ENCODE peak calls at places on chromosomes 12 and 14, in six cellular contexts. L is right lobe of liver, G is stomach, Z is gastrocnemius medialis, Y is hepatocyte, X is uterus. I is an unnamed sample. For H3K4me1, the result is how much of the 10 kb centered on the place peaks cover.

GRCh38 chr12:47717443-47718193 is 7.7 kb downstream of the ENDOU start:
- DNase-seq in Y (peak), G (peak), L (peak), X (peak), Z (peak), I (peak)

GRCh38 chr14:78153069-78153351 is 17.2 kb upstream of the NRXN3 start:
- DNase-seq in Z (no peak), L (no peak), Y (no peak), X (no peak), G (no peak), I (no peak)

GRCh38 chr14:90491221-90491867 is 94.5 kb downstream of the CALM1 start:
- DNase-seq in Y (peak), X (peak), Z (no peak), G (no peak), L (peak), I (no peak)

GRCh38 chr12:42759622-42760273 is 170.2 kb upstream of the PRICKLE1 start:
- DNase-seq in Y (peak), Z (peak), X (peak), G (peak), L (no peak), I (no peak)

GRCh38 chr12:30796508-30796780 is 41.7 kb upstream of the CAPRIN2 start:
- DNase-seq in X (no peak), Z (peak), L (no peak), Y (peak), G (no peak), I (peak)

GRCh38 chr12:63020269-63020668 is 85.3 kb upstream of the PPM1H start:
- DNase-seq in X (no peak), L (no peak), Z (no peak), G (no peak), Y (no peak), I (no peak)

GRCh38 chr12:27940756-27941402 is 31.7 kb downstream of the PTHLH start:
- DNase-seq in Y (peak), L (peak), X (peak), G (peak), Z (peak), I (peak)

GRCh38 chr14:24426912-24427536 is 2.4 kb downstream of the CBLN3 start:
- DNase-seq in G (peak), X (peak), L (peak), Y (peak), Z (no peak), I (no peak)

GRCh38 chr14:59358105-59358504 is 107.1 kb downstream of the GPR135 start:
- DNase-seq in Y (peak), L (peak), Z (peak), X (peak), G (no peak), I (no peak)

GRCh38 chr12:63037721-63038120 is 102.8 kb upstream of the PPM1H start:
- DNase-seq in X (no peak), G (no peak), Y (no peak), Z (no peak), L (no peak), I (no peak)

GRCh38 chr14:59354666-59355065 is 110.5 kb downstream of the GPR135 start:
- DNase-seq in Y (no peak), L (no peak), X (no peak), G (no peak), Z (no peak), I (no peak)

GRCh38 chr14:92861856-92862807 is 60.8 kb upstream of the CHGA start:
- DNase-seq in X (no peak), Y (no peak), Z (no peak), L (no peak), G (no peak), I (no peak)

GRCh38 chr12:51593539-51593938 is 2.5 kb downstream of the SCN8A start:
- DNase-seq in Z (no peak), L (no peak), Y (peak), G (no peak), X (no peak), I (no peak)

GRCh38 chr12:19165446-19165845 is 35.9 kb downstream of the PLEKHA5 start:
- DNase-seq in X (no peak), L (no peak), Y (peak), Z (no peak), G (no peak), I (no peak)

GRCh38 chr14:70885343-70886014 is 21.8 kb upstream of the PCNX1 start:
- DNase-seq in G (no peak), Z (no peak), Y (no peak), X (no peak), L (no peak), I (no peak)

GRCh38 chr14:58717821-58718220 is 80.1 kb downstream of the DACT1 start:
- DNase-seq in Y (no peak), G (no peak), X (no peak), Z (no peak), L (no peak), I (no peak)

GRCh38 chr12:108187831-108188230 is 58.7 kb downstream of the WSCD2 start:
- DNase-seq in Y (no peak), Z (no peak), X (no peak), G (no peak), L (no peak), I (no peak)

GRCh38 chr14:72883963-72884362 is 9.9 kb downstream of the DPF3 start:
- DNase-seq in Y (no peak), G (no peak), Z (no peak), X (no peak), L (no peak), I (no peak)

GRCh38 chr12:23543767-23544166 is 405.7 kb downstream of the SOX5 start:
- DNase-seq in L (no peak), X (no peak), G (no peak), Y (no peak), Z (no peak), I (no peak)

GRCh38 chr12:94053676-94054075 is 94.7 kb upstream of the PLXNC1 start:
- DNase-seq in L (no peak), X (no peak), G (no peak), Z (no peak), Y (peak), I (peak)

GRCh38 chr12:1857821-1858220 is 37.5 kb downstream of the LRTM2 start:
- DNase-seq in G (no peak), Z (no peak), Y (no peak), X (no peak), L (no peak), I (peak)

GRCh38 chr12:52914722-52915121 is 9.8 kb upstream of the KRT8 start:
- DNase-seq in X (no peak), L (no peak), Y (no peak), Z (no peak), G (no peak), I (no peak)

GRCh38 chr14:53663709-53664108 is 292.9 kb downstream of the BMP4 start:
- DNase-seq in Z (peak), Y (peak), X (no peak), G (no peak), L (peak), I (peak)

GRCh38 chr12:13164859-13165577 is 31.5 kb upstream of the EMP1 start:
- DNase-seq in L (no peak), G (no peak), Z (no peak), Y (no peak), X (no peak), I (no peak)

GRCh38 chr14:58711382-58711781 is 73.6 kb downstream of the DACT1 start:
- DNase-seq in G (no peak), Y (no peak), L (no peak), X (no peak), Z (no peak), I (no peak)

GRCh38 chr12:121793501-121793835 is at the start of gene RHOF:
- DNase-seq in L (peak), Y (peak), X (no peak), Z (no peak), G (peak), I (peak)

GRCh38 chr12:102425109-102426009 is 55.0 kb downstream of the IGF1 start:
- DNase-seq in X (peak), L (no peak), Y (no peak), Z (peak), G (no peak), I (no peak)

GRCh38 chr14:68785817-68786490 is 6.9 kb downstream of the ZFP36L1 start:
- DNase-seq in Y (peak), Z (no peak), L (no peak), G (peak), X (peak), I (no peak)

GRCh38 chr14:72743626-72744025 is 150.3 kb downstream of the DPF3 start:
- DNase-seq in Z (no peak), G (peak), X (no peak), Y (no peak), L (no peak), I (no peak)

GRCh38 chr12:48899651-48900050 is 25.6 kb downstream of the FKBP11 start:
- DNase-seq in L (no peak), Y (no peak), Z (no peak), X (no peak), G (no peak), I (no peak)

GRCh38 chr14:77243853-77244252 is 27.2 kb downstream of the NGB start:
- DNase-seq in L (no peak), Z (no peak), X (no peak), G (no peak), Y (no peak), I (peak)

GRCh38 chr14:72521045-72521444 is 372.9 kb downstream of the DPF3 start:
- DNase-seq in L (no peak), Y (no peak), G (no peak), X (no peak), Z (no peak), I (no peak)

GRCh38 chr12:89236237-89236636 is 116.1 kb downstream of the DUSP6 start:
- DNase-seq in Z (no peak), L (no peak), G (no peak), X (no peak), Y (no peak), I (no peak)
- H3K27ac ChIP-seq in Z (no peak), L (no peak), G (no peak), X (no peak), Y (no peak), I (no peak)

DNA sequence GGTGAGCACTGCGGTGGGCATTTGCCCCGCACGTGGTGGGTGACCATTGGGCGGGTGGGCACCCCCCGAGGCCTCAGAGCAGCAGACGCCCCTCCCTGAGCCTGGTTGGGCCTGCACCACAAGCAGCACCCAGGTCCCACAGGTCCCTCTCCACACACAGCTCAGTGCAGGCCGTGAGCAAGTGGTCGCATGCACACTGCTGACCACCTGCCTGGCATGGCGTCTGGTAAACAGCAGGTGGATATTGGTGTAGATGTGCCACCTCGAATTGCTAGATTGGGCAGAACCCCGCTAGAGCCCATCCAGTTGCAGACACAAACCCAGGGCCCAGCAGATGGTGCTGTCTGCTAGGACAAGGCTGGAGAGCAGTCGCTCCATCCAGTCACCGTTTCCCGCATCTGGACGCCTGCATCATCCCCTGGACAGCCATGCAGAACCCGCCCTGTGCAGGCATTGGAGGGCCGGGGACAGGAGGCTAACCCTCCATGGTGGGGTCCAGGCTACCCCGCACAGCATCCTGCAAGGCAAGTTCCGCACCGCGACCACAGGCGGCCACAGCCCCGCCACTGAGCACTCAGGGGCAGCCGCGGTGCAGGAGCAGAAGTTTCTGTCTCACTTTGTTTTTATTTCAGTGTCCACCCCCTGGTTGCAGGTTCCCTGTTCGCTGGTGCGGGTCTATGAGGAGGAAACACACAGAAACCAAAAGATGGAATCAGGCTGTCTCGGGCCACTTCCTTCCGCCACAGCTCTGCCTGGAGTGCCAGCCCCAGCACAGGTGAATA is 45.6 kb upstream of the RIMBP2 start:
- DNase-seq in G (no peak), Y (peak), L (peak), Z (no peak), X (no peak), I (peak)
- TF ChIP-seq CTCF in G (no peak), Y (peak), L (peak), Z (peak), X (peak), I (peak)

GRCh38 chr12:124392991-124393790 is 98.3 kb downstream of the RFLNA start:
- DNase-seq in Z (peak), G (peak), L (peak), X (peak), Y (peak), I (no peak)
- H3K4me1 ChIP-seq in Z (half or more), G (half or more), L (half or more), X (under half), Y (under half), I (under half)

DNA sequence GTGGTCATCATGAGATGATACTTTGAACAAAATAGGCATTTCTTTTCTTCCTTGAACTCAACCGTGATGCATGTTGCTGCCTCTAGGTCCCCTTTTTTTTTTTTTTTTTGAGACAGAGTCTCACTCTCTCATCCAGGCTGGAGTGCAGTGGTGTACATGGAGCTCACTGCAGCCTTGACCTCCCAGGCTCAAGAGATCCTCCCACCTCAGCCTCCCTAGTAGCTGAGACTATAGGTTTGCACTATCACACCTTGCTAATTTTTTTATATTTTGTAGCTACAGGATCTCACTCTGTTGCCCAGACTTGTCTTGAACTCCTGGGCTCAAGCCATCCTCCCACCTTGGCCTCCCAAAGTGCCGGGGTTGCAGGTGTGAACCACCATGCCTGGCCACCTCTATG is 20.6 kb downstream of the DIP2B start:
- DNase-seq in X (no peak), Z (no peak), L (no peak), Y (no peak), G (no peak), I (no peak)
- H3K27ac ChIP-seq in X (no peak), Z (no peak), L (peak), Y (peak), G (no peak), I (no peak)

DNA sequence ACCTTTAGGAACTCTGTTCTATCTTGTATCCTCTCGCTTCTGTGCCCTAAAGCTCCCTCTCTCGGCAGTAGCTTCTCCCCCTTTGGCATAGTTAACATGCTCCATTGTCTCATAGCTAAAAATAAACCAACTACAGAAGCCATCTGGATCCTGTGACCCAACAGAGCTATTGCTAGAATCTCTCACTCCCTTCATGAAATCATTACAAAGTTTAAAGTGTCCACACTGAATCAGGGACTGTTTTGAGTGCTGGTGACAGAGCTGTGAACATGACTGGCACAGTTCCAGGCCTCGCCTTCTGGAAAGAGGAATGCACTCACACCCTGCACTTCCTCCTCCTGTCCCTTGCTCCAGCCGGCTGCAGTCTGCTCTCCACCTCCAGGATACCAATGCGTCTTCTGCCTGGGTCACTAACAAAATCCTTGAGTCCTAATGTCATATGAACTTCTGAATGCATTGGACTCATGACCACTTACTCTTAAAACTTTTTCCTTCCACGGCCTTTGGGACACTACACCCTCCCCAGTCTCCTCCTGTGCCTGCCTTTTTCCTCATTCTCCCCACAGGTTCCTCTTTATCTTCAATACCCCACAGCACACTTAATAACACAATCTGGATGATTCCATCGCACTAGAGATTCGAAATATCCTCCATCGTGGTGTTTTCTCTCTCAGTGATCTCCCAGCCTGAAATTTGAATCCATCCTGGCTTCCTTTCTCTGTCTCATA is 13.2 kb downstream of the PLBD1 start:
- DNase-seq in Y (peak), X (peak), L (peak), Z (peak), G (peak), I (peak)
- TF ChIP-seq CTCF in Y (no peak), X (no peak), L (no peak), Z (no peak), G (no peak), I (no peak)

DNA sequence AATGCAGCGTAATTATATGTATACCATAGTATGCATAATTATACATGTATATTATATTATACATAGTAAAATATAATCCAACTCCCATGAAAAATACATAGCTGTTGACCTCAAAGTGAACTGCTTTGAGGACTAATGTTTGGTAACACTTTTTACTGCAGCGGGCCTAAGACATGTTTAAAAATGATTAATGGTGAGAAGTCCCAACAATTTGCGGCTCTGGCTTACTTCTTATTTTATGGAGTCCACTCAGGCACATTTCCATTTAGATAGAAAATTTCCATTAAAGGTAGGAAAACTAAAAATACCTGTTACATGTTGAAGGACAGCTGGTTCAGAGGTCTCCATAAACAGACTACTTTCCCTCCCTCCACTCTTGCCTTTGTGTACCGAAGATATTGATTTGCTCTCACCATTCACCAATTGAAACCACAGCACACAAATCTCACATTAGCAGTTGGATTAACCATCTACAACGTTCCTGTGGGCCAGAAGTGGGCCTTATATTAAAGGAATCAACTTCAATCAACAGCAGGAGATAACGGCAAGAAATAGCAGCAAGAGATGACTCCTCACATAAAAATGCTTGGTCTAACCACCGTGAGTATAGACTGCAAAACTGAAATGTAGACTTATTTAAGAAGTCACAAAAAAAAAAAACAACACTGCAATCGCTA is 14.1 kb upstream of the NT5DC3 start:
- DNase-seq in G (no peak), Z (no peak), X (no peak), L (no peak), Y (no peak), I (no peak)
- H3K4me1 ChIP-seq in G (under half), Z (under half), X (under half), L (under half), Y (under half), I (under half)

DNA sequence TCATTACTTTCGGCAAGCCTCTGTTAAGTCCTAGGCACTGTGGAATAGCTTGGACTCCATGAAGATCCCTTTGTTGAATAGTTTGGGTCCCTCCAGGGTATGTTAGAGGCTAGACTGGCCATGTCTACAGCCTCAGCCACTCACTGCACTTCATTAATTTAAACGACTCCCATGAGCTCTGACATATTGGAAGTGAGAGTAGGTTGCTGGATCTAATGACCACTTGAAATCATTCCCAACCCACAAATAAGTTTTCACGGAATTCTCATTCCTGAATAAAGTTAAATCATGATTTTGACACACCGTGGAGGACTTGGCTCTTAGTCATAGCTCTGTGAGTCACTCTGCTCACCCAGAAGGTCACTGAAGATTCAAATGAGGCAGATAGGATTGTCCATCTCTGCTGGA is 21.4 kb upstream of the APPL2 start:
- DNase-seq in G (no peak), Z (no peak), X (no peak), Y (no peak), L (no peak), I (no peak)
- H3K27ac ChIP-seq in G (no peak), Z (no peak), X (peak), Y (no peak), L (no peak), I (no peak)

DNA sequence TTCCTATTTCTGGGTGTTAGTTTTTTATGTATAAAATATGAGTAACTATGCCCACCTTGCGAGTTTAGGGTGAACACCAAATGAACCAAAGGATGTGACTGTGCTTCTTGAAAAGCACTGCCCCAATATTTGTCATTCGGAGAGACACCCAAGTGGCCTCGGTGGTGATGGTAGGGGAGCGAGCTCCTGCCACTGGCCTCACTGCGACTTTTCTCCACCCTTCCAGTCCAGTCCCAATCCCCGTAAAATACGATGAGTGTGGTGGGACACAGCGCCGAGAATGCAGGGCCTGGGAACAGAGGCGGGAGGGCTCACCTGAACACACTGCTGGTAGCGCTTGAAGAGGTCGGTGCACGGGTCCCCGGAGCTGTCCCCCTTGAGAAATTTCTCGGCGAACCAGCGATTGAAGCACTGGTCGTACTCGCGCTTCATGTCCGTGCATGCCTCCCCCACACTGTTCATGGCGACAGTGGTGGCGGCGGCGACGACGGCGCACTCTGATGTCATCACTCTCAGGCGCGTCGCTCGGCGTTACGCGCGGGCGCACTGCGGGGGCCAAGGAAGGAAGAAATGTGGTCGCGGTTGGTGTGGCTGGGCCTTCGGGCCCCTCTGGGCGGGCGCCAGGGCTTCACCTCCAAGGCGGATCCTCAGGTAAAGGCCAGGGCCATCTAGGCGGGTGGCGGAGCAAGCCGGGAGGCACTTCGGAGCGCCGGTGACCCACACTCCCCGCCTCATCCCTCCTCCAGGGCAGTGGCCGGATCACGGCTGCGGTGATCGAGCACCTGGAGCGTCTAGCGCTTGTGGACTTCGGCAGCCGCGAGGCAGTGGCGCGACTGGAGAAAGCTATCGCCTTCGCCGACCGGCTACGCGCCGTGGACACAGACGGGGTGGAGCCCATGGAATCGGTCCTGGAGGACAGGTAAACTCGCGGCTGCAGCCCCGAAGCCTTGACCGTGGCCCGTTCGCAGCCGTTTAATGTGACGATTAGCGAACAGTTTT is at the start of the genes GATC and TRIAP1:
- DNase-seq in G (peak), X (peak), Z (peak), L (peak), Y (peak), I (peak)
- TF ChIP-seq CTCF in G (peak), X (peak), Z (no peak), L (no peak), Y (no peak), I (no peak)

I was measured in Peyer's patch.